ENCODE peak calls at places on chromosome 12, in six cellular contexts. R is fibroblast of pulmonary artery; P is left cardiac atrium; U is naive thymus-derived CD8-positive, alpha-beta T cell; G is NCI-H1694 treated with DMSO at 0.1 percent for 48 hours; Z is fibroblast of mammary gland. Y is an unnamed sample.

GRCh38 chr12:62900686-62901272 is 34.2 kb downstream of the PPM1H start:
- DNase-seq in U (no peak), P (no peak), Z (no peak), G (no peak), R (no peak), Y (peak; percentile 30)

GRCh38 chr12:22978962-22979361 is 354.0 kb downstream of the ETNK1 start:
- DNase-seq in R (peak; percentile 85), G (peak; percentile 27), P (no peak), Z (peak; percentile 98), U (no peak), Y (peak; percentile 93)

GRCh38 chr12:116123511-116124258 is 153.8 kb downstream of the MED13L start:
- DNase-seq in G (peak; percentile 73), Z (peak; percentile 73), R (peak; percentile 56), U (no peak), P (no peak), Y (peak; percentile 68)

GRCh38 chr12:93019911-93020224 is 90.8 kb upstream of the EEA1 start:
- DNase-seq in Z (no peak), G (no peak), P (no peak), U (no peak), R (no peak), Y (no peak)

GRCh38 chr12:104243551-104243950 is 28.0 kb downstream of the TXNRD1 start:
- DNase-seq in P (no peak), G (peak; percentile 43), U (no peak), R (no peak), Z (no peak), Y (peak; percentile 54)

GRCh38 chr12:15789215-15790171 is at the start of gene EPS8:
- DNase-seq in G (peak; percentile 90), P (peak; percentile 92), Z (peak; percentile 87), R (peak; percentile 94), U (peak; percentile 85), Y (peak; percentile 87)

GRCh38 chr12:34404377-34405285 is 382.3 kb downstream of the ALG10 start:
- DNase-seq in U (no peak), Z (no peak), G (no peak), P (peak; percentile 4), R (no peak), Y (no peak)

GRCh38 chr12:62248873-62249272 is 11.3 kb upstream of the USP15 start:
- DNase-seq in U (no peak), Z (peak; percentile 19), R (peak; percentile 86), P (no peak), G (no peak), Y (peak; percentile 97)

GRCh38 chr12:124837958-124838803 is 25.5 kb downstream of the SCARB1 start:
- DNase-seq in P (peak; percentile 77), R (peak; percentile 98), Z (peak; percentile 99), U (no peak), G (peak; percentile 58), Y (peak; percentile 99)

GRCh38 chr12:95096852-95097251 is 23.4 kb upstream of the NR2C1 start:
- DNase-seq in P (no peak), U (no peak), R (peak; percentile 41), G (peak; percentile 95), Z (peak; percentile 36), Y (peak; percentile 92)

GRCh38 chr12:104994301-104994700 is 8.2 kb downstream of the NOPCHAP1 start:
- DNase-seq in R (no peak), G (no peak), Z (no peak), U (no peak), P (no peak), Y (no peak)

GRCh38 chr12:69901141-69901900 is 76.3 kb downstream of the MYRFL start:
- DNase-seq in P (no peak), R (peak; percentile 41), G (no peak), U (no peak), Z (no peak), Y (no peak)

GRCh38 chr12:119687879-119688278 is 19.9 kb downstream of the PRKAB1 start:
- DNase-seq in R (no peak), P (no peak), G (no peak), Z (no peak), U (no peak), Y (no peak)

GRCh38 chr12:59134750-59135149 is 214.4 kb upstream of the LRIG3 start:
- DNase-seq in U (no peak), P (no peak), R (no peak), Z (no peak), G (no peak), Y (no peak)

GRCh38 chr12:6724409-6724797 is 557 bp downstream of the COPS7A start:
- DNase-seq in U (no peak), G (no peak), R (no peak), Z (peak; percentile 26), P (no peak), Y (no peak)

GRCh38 chr12:112294793-112295192 is 87.4 kb downstream of the HECTD4 start:
- DNase-seq in P (no peak), R (peak; percentile 41), U (no peak), Z (peak; percentile 34), G (peak; percentile 49), Y (peak; percentile 49)

GRCh38 chr12:95623554-95624170 is 72.4 kb upstream of the USP44 start:
- DNase-seq in R (peak; percentile 93), U (no peak), Z (peak; percentile 85), P (peak; percentile 69), G (peak; percentile 41), Y (peak; percentile 92)

GRCh38 chr12:15550778-15551177 is 228.5 kb downstream of the PTPRO start:
- DNase-seq in G (peak; percentile 90), P (no peak), Z (no peak), U (no peak), R (no peak), Y (no peak)

GRCh38 chr12:64670856-64671639 is 60.8 kb downstream of the RASSF3 start:
- DNase-seq in R (peak; percentile 63), G (no peak), Z (peak; percentile 48), P (no peak), U (no peak), Y (peak; percentile 85)

GRCh38 chr12:74641694-74642093 is 104.1 kb downstream of the ATXN7L3B start:
- DNase-seq in P (no peak), G (no peak), U (no peak), Z (no peak), R (no peak), Y (no peak)

GRCh38 chr12:57761391-57761998 is 5.4 kb downstream of the CYP27B1 start:
- DNase-seq in U (no peak), Z (no peak), G (no peak), P (no peak), R (no peak), Y (no peak)

GRCh38 chr12:103580026-103580425 is 7.0 kb upstream of the STAB2 start:
- DNase-seq in R (no peak), P (no peak), U (no peak), Z (no peak), G (no peak), Y (no peak)

GRCh38 chr12:88325076-88325827 is 183.1 kb downstream of the TMTC3 start:
- DNase-seq in G (no peak), U (no peak), Z (peak; percentile 97), P (no peak), R (peak; percentile 85), Y (peak; percentile 95)

GRCh38 chr12:85865905-85866304 is 8.2 kb upstream of the NTS start:
- DNase-seq in U (no peak), G (no peak), Z (peak; percentile 22), R (peak; percentile 11), P (peak; percentile 34), Y (no peak)

Y was measured in amniotic epithelial cell.